ENCODE peak calls at places on chromosome 13, in ten cellular contexts. X is fibroblast of lung; H is CD8-positive, alpha-beta memory T cell; M is naive thymus-derived CD4-positive, alpha-beta T cell; K is OCI-LY7; Q is foreskin fibroblast; Y is fibroblast of pulmonary artery; D is left lung; Z is ascending aorta; W is psoas muscle. S is an unnamed sample.

GRCh38 chr13:21243045-21243842 is 66.8 kb downstream of the MRPL57 start:
- DNase-seq in Y (no peak), H (no peak), M (no peak), X (no peak), Q (peak), K (no peak), W (no peak), Z (no peak), D (no peak), S (no peak)

GRCh38 chr13:57636811-57637210 is 5.3 kb downstream of the PCDH17 start:
- DNase-seq in Z (no peak), H (no peak), Y (no peak), W (no peak), X (no peak), K (no peak), D (no peak), M (no peak), Q (no peak), S (no peak)

GRCh38 chr13:113941571-113942191 is 32.2 kb downstream of the C13orf46 start:
- DNase-seq in W (no peak), Q (peak), Z (no peak), K (no peak), Y (no peak), D (no peak), M (no peak), X (peak), H (no peak), S (no peak)

GRCh38 chr13:41494202-41494601 is 36.9 kb downstream of the RGCC start:
- DNase-seq in Z (no peak), K (no peak), X (no peak), W (peak), Q (no peak), D (no peak), H (no peak), M (no peak), Y (no peak), S (no peak)

GRCh38 chr13:42028113-42028799 is 20.2 kb upstream of the DGKH start:
- DNase-seq in H (no peak), K (no peak), X (no peak), Q (no peak), D (no peak), W (no peak), Z (no peak), Y (no peak), M (no peak), S (no peak)

GRCh38 chr13:50127017-50127725 is 111.9 kb downstream of the KCNRG start:
- DNase-seq in M (no peak), Q (peak), Y (peak), K (no peak), X (peak), Z (peak), D (peak), W (peak), H (peak), S (no peak)

GRCh38 chr13:48532146-48532472 is 771 bp downstream of the RCBTB2 start:
- DNase-seq in Y (peak), Q (peak), D (peak), W (no peak), H (no peak), X (peak), Z (no peak), M (no peak), K (no peak), S (no peak)

GRCh38 chr13:98626298-98626940 is 49.5 kb upstream of the STK24 start:
- DNase-seq in Y (no peak), D (no peak), Z (no peak), M (no peak), X (no peak), H (no peak), Q (peak), W (no peak), K (no peak), S (no peak)

GRCh38 chr13:114078501-114079451 is 53.6 kb downstream of the RASA3 start:
- DNase-seq in K (no peak), M (no peak), W (peak), D (peak), Y (peak), X (peak), Q (peak), H (no peak), Z (peak), S (no peak)

GRCh38 chr13:52845766-52846566 is 2.5 kb downstream of the PCDH8 start:
- DNase-seq in Y (peak), M (no peak), Q (peak), Z (no peak), W (peak), X (peak), D (no peak), H (no peak), K (no peak), S (no peak)

GRCh38 chr13:88704600-88705275 is 1033.6 kb downstream of the SLITRK5 start:
- DNase-seq in Y (no peak), H (no peak), D (no peak), W (no peak), X (no peak), Z (no peak), M (no peak), K (no peak), Q (no peak), S (no peak)
- H3K4me3 ChIP-seq in Y (no peak), H (no peak), D (no peak), W (no peak), X (no peak), Z (peak), M (no peak), K (no peak), Q (no peak), S (no peak)

GRCh38 chr13:87777395-87777794 is 106.2 kb downstream of the SLITRK5 start:
- DNase-seq in Q (no peak), M (no peak), Z (no peak), D (no peak), X (peak), K (peak), W (no peak), Y (no peak), H (no peak), S (no peak)
- H3K4me3 ChIP-seq in Q (no peak), M (no peak), Z (no peak), D (no peak), X (no peak), K (peak), W (no peak), Y (no peak), H (no peak), S (no peak)

DNA sequence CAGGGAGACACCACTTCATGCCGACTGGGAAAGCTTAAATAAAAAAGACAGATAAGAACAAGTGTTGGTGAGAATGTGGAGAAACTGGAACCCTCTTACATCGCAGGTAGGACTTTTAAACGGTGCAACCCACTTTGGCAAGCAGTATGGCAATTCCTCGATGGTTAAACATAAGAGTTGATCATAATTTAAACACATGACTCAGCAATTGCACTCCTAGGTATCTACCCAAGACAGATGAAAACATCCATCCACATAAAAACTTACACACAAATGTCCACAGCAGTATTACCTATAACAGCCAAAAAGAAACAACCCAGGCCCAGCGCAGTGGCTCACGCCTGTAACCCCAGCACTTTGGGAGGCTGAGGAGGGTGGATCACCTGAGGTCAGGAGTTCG is 21.9 kb downstream of the FLT1 start:
- DNase-seq in H (no peak), Z (no peak), W (no peak), Q (no peak), D (no peak), X (no peak), K (no peak), M (no peak), Y (no peak), S (no peak)
- H3K4me3 ChIP-seq in H (no peak), Z (no peak), W (no peak), Q (no peak), D (no peak), X (no peak), K (no peak), M (no peak), Y (no peak), S (no peak)

DNA sequence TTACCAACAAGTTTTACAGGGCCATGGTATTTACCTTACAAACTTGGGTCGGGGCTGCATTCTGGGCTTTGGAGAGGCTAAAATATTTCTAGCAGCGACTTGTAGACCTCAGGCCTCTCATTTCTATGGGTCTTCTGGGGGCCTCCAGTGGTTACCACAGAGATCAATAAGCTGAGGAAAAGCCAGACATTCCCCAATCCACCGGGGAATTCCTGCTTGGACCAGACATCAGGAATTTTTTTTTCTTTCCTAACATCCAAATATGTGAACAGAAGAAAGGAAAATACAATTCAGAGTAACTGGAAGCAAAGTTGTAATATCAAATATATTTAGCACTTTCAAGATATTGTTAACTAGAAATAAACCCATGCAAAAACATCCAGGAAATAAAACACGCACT is 1.5 kb downstream of the DZIP1 start:
- DNase-seq in Y (no peak), K (no peak), M (no peak), H (no peak), Z (no peak), Q (no peak), D (no peak), X (no peak), W (no peak), S (no peak)
- H3K4me3 ChIP-seq in Y (peak), K (no peak), M (no peak), H (no peak), Z (peak), Q (peak), D (peak), X (peak), W (peak), S (no peak)

GRCh38 chr13:31947506-31947905 is 84.1 kb upstream of the FRY start:
- DNase-seq in Y (no peak), Z (no peak), K (no peak), W (no peak), H (no peak), D (no peak), X (no peak), M (no peak), Q (no peak), S (no peak)

GRCh38 chr13:31945202-31945978 is 86.2 kb upstream of the FRY start:
- DNase-seq in X (peak), K (no peak), D (peak), Y (peak), W (peak), M (no peak), Z (peak), Q (peak), H (no peak), S (no peak)

GRCh38 chr13:31946091-31946770 is 85.3 kb upstream of the FRY start:
- DNase-seq in Q (no peak), D (no peak), X (peak), W (no peak), Y (peak), Z (no peak), H (no peak), M (no peak), K (no peak), S (no peak)

GRCh38 chr13:31944262-31945160 is 87.1 kb upstream of the FRY start:
- DNase-seq in X (no peak), D (no peak), Y (no peak), Q (no peak), K (no peak), W (no peak), Z (no peak), M (no peak), H (no peak), S (no peak)

DNA sequence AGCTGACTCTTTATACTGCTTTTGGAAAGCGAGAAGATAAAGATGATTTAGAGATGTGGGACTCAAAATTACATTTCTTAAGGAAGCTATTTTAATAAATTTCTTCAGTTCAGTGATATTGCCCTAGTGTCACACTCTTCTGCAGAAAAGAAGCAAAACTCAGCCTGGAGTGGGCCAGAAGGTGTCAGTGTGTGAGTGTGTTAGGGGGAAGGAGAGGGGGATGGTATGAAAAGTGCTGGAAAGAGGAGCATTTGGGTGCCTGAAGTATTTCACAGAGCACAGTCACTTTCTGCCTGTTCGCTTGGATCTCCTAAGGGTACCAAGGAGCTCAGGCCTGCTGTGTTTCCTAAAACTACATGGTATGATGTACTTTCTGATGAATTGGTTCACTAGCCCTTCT is 84.5 kb upstream of the FRY start:
- DNase-seq in W (no peak), Y (no peak), K (no peak), Q (no peak), H (no peak), X (no peak), M (no peak), Z (no peak), D (no peak), S (no peak)
- H3K4me3 ChIP-seq in W (peak), Y (no peak), K (no peak), Q (no peak), H (no peak), X (no peak), M (no peak), Z (no peak), D (no peak), S (no peak)

GRCh38 chr13:110092869-110093268 is 214.1 kb downstream of the COL4A1 start:
- DNase-seq in Z (no peak), W (no peak), Q (peak), M (no peak), H (no peak), K (no peak), Y (peak), D (no peak), X (no peak), S (no peak)
- H3K4me3 ChIP-seq in Z (no peak), W (no peak), Q (no peak), M (no peak), H (no peak), K (no peak), Y (no peak), D (no peak), X (no peak), S (no peak)

GRCh38 chr13:90652036-90652435 is 695.5 kb upstream of the MIR17HG start:
- DNase-seq in Z (no peak), M (no peak), X (no peak), K (no peak), W (no peak), D (no peak), Y (no peak), Q (no peak), H (no peak), S (no peak)
- H3K4me3 ChIP-seq in Z (no peak), M (no peak), X (no peak), K (no peak), W (no peak), D (no peak), Y (no peak), Q (no peak), H (no peak), S (no peak)

GRCh38 chr13:72539925-72540324 is 187.5 kb downstream of the MZT1 start:
- DNase-seq in K (no peak), H (no peak), W (no peak), M (no peak), X (no peak), Y (no peak), Q (no peak), Z (no peak), D (no peak), S (no peak)

GRCh38 chr13:72535076-72535475 is 192.4 kb downstream of the MZT1 start:
- DNase-seq in X (no peak), Y (no peak), M (no peak), K (no peak), Q (no peak), H (no peak), Z (no peak), W (no peak), D (no peak), S (no peak)

GRCh38 chr13:72537782-72538181 is 189.6 kb downstream of the MZT1 start:
- DNase-seq in W (no peak), Z (no peak), H (no peak), M (no peak), K (no peak), Y (no peak), D (no peak), Q (no peak), X (no peak), S (no peak)

GRCh38 chr13:72537400-72537780 is 190.0 kb downstream of the MZT1 start:
- DNase-seq in Q (no peak), H (no peak), K (no peak), D (no peak), W (no peak), Z (no peak), Y (no peak), X (peak), M (no peak), S (no peak)

GRCh38 chr13:72536668-72537399 is 190.6 kb downstream of the MZT1 start:
- DNase-seq in D (no peak), H (no peak), Y (no peak), Z (no peak), K (no peak), X (peak), M (no peak), W (no peak), Q (no peak), S (no peak)
- H3K4me3 ChIP-seq in D (no peak), H (no peak), Y (no peak), Z (no peak), K (no peak), X (no peak), M (no peak), W (no peak), Q (no peak), S (no peak)

GRCh38 chr13:27961227-27962085 is 7.7 kb downstream of the CDX2 start:
- DNase-seq in M (no peak), H (no peak), Q (no peak), Y (no peak), X (no peak), W (no peak), K (no peak), Z (no peak), D (no peak), S (no peak)

GRCh38 chr13:27958928-27959539 is 10.1 kb downstream of the CDX2 start:
- DNase-seq in K (no peak), M (no peak), H (no peak), Q (no peak), X (no peak), Y (no peak), D (no peak), Z (no peak), W (no peak), S (no peak)

GRCh38 chr13:27962128-27962841 is 6.8 kb downstream of the CDX2 start:
- DNase-seq in M (no peak), Q (no peak), D (no peak), Y (no peak), X (no peak), H (no peak), K (no peak), Z (no peak), W (no peak), S (no peak)

GRCh38 chr13:27959976-27960361 is 9.1 kb downstream of the CDX2 start:
- DNase-seq in D (no peak), M (no peak), Q (no peak), Y (no peak), Z (no peak), W (no peak), X (no peak), K (no peak), H (no peak), S (no peak)

DNA sequence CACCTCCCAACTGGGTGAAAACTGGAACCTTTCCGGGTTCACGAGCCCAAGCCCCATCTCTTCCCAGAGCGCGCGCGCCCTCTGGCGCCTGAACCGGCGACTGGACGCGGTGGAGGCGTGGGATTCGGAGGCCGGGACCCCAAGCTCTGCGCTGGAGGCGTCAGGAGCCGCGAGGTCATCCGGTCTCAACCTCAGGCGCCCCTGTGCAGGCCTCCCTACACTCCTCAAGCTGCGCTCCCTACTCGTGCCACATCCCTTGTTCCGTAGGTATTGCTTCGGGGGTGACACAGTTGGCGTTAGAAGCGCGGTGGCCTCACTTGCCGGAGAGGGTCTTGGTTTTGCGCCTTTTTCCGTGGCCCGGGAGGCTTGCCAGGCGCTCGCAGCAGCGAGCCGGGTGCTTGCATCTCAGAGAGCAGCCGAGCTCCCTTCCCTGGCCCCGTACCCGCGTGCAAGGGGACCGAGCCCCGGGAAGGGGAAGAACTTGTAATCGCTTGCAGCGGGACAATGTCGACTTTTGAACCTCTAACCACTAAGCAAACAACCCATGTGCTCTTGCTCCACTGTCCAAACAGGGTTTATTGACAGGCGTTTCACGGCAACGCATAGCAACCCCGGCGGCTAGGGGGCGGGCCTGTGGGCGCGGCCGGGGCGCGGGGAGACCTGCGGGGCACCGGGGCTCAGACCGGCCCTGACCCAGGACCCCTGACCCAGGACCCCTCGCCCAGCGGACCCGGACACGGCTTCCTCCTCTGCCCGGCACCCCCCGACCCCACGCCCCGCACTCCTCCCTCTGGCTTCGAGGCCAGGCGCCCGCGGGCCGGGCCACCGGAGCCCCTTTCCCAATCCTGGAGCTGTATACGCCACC is 8.5 kb downstream of the CDX2 start:
- DNase-seq in Z (no peak), M (no peak), W (peak), K (no peak), X (no peak), Q (no peak), H (no peak), D (no peak), Y (peak), S (no peak)
- H3K4me3 ChIP-seq in Z (peak), M (no peak), W (peak), K (no peak), X (no peak), Q (no peak), H (no peak), D (peak), Y (no peak), S (peak)

GRCh38 chr13:23547000-23547590 is 23.1 kb upstream of the TNFRSF19 start:
- DNase-seq in X (peak), K (no peak), Z (no peak), H (no peak), M (no peak), Q (peak), W (peak), D (no peak), Y (peak), S (no peak)
- H3K4me3 ChIP-seq in X (peak), K (no peak), Z (peak), H (no peak), M (no peak), Q (peak), W (peak), D (peak), Y (peak), S (no peak)